ENCODE peak calls at places on chromosome 6, in eight cellular contexts. P is ovary, Z is cardiac muscle cell, A is HuH-7.5, R is hypothalamus, E is non-pigmented ciliary epithelial cell, B is amniotic stem cell, J is iPS DF 19.7. M is an unnamed sample.
A peak's percentile ranks its signal among the peaks of the same experiment; 100 is the strongest.

GRCh38 chr6:44297063-44298038 is 15.8 kb downstream of the AARS2 start:
- DNase-seq in P (peak; percentile 66), Z (peak; percentile 84), A (no peak), R (peak; percentile 25), E (no peak), B (no peak), J (no peak), M (no peak)

GRCh38 chr6:128725271-128726233 is 157.4 kb upstream of the LAMA2 start:
- DNase-seq in P (no peak), Z (peak; percentile 57), A (no peak), R (no peak), E (no peak), B (no peak), J (no peak), M (no peak)

GRCh38 chr6:157169656-157170055 is 153.7 kb downstream of the TMEM242 start:
- DNase-seq in P (no peak), Z (peak; percentile 81), A (no peak), R (no peak), E (no peak), B (no peak), J (no peak), M (no peak)

GRCh38 chr6:38584731-38585130 is 55.0 kb downstream of the BTBD9 start:
- DNase-seq in P (no peak), Z (no peak), A (no peak), R (no peak), E (no peak), B (no peak), J (no peak), M (no peak)

GRCh38 chr6:154318711-154319110 is 37.9 kb downstream of the IPCEF1 start:
- DNase-seq in P (no peak), Z (no peak), A (no peak), R (no peak), E (no peak), B (no peak), J (no peak), M (no peak)

GRCh38 chr6:50541941-50542340 is 171.4 kb upstream of the TFAP2D start:
- DNase-seq in P (no peak), Z (no peak), A (no peak), R (no peak), E (no peak), B (no peak), J (no peak), M (no peak)

GRCh38 chr6:139330841-139331500 is 39.2 kb upstream of the TXLNB start:
- DNase-seq in P (no peak), Z (no peak), A (no peak), R (no peak), E (no peak), B (no peak), J (no peak), M (no peak)

GRCh38 chr6:150134280-150134920 is 8.4 kb upstream of the PPP1R14C start:
- DNase-seq in P (no peak), Z (no peak), A (no peak), R (no peak), E (no peak), B (no peak), J (no peak), M (no peak)

GRCh38 chr6:146901940-146902816 is 302.0 kb upstream of the STXBP5 start:
- DNase-seq in P (no peak), Z (no peak), A (no peak), R (no peak), E (no peak), B (peak; percentile 28), J (no peak), M (no peak)

GRCh38 chr6:169825558-169826225 is 74.3 kb downstream of the ERMARD start:
- DNase-seq in P (peak; percentile 2), Z (no peak), A (no peak), R (no peak), E (no peak), B (no peak), J (no peak), M (no peak)

GRCh38 chr6:47663462-47664216 is 34.7 kb upstream of the ADGRF4 start:
- DNase-seq in P (no peak), Z (no peak), A (no peak), R (no peak), E (no peak), B (no peak), J (peak; percentile 83), M (no peak)

GRCh38 chr6:160174681-160175080 is 53.1 kb downstream of the SLC22A1 start:
- DNase-seq in P (no peak), Z (no peak), A (no peak), R (no peak), E (no peak), B (no peak), J (no peak), M (no peak)

GRCh38 chr6:15274696-15275387 is 29.0 kb downstream of the JARID2 start:
- DNase-seq in P (no peak), Z (no peak), A (no peak), R (no peak), E (no peak), B (no peak), J (no peak), M (no peak)

GRCh38 chr6:142846883-142847287 is 98.1 kb downstream of the HIVEP2 start:
- DNase-seq in P (no peak), Z (no peak), A (no peak), R (no peak), E (peak; percentile 97), B (peak; percentile 89), J (no peak), M (no peak)

GRCh38 chr6:156589281-156589680 is 187.9 kb upstream of the ARID1B start:
- DNase-seq in P (no peak), Z (no peak), A (no peak), R (no peak), E (peak; percentile 68), B (peak; percentile 66), J (no peak), M (no peak)

GRCh38 chr6:32967151-32968091 is 973 bp upstream of the BRD2 start:
- DNase-seq in P (no peak), Z (no peak), A (no peak), R (no peak), E (no peak), B (no peak), J (no peak), M (no peak)

GRCh38 chr6:45637611-45638257 is 260.0 kb upstream of the SUPT3H start:
- DNase-seq in P (no peak), Z (no peak), A (no peak), R (no peak), E (no peak), B (no peak), J (no peak), M (no peak)

GRCh38 chr6:72466971-72467566 is 154.8 kb upstream of the KCNQ5 start:
- DNase-seq in P (no peak), Z (no peak), A (no peak), R (no peak), E (no peak), B (no peak), J (no peak), M (no peak)

GRCh38 chr6:117542493-117542892 is 59.8 kb downstream of the GOPC start:
- DNase-seq in P (no peak), Z (no peak), A (no peak), R (no peak), E (no peak), B (no peak), J (no peak), M (no peak)

GRCh38 chr6:167501831-167502385 is 177.0 kb downstream of the TTLL2 start:
- DNase-seq in P (no peak), Z (peak; percentile 51), A (peak; percentile 91), R (no peak), E (no peak), B (no peak), J (no peak), M (no peak)

GRCh38 chr6:150567823-150568383 is 31.8 kb upstream of the PLEKHG1 start:
- DNase-seq in P (no peak), Z (peak; percentile 78), A (no peak), R (no peak), E (no peak), B (no peak), J (no peak), M (no peak)

GRCh38 chr6:110284877-110285276 is 73.3 kb downstream of the METTL24 start:
- DNase-seq in P (no peak), Z (no peak), A (no peak), R (no peak), E (no peak), B (no peak), J (no peak), M (no peak)

GRCh38 chr6:34926655-34927054 is 37.6 kb downstream of the ANKS1A start:
- DNase-seq in P (no peak), Z (no peak), A (no peak), R (no peak), E (peak; percentile 10), B (no peak), J (no peak), M (no peak)

GRCh38 chr6:149834513-149835481 is 29.4 kb downstream of the LRP11 start:
- DNase-seq in P (peak; percentile 64), Z (peak; percentile 62), A (no peak), R (no peak), E (peak; percentile 41), B (peak; percentile 53), J (no peak), M (peak; percentile 32)

GRCh38 chr6:116866281-116866871 is 10.7 kb upstream of the RFX6 start:
- DNase-seq in P (no peak), Z (no peak), A (no peak), R (no peak), E (no peak), B (no peak), J (no peak), M (no peak)

GRCh38 chr6:118618676-118619377 is 32.6 kb downstream of the CEP85L start:
- DNase-seq in P (peak; percentile 29), Z (peak; percentile 42), A (peak; percentile 15), R (no peak), E (no peak), B (no peak), J (no peak), M (peak; percentile 20)

GRCh38 chr6:33746036-33746600 is 587 bp downstream of the IP6K3 start:
- DNase-seq in P (no peak), Z (no peak), A (no peak), R (peak; percentile 37), E (no peak), B (no peak), J (no peak), M (no peak)

GRCh38 chr6:79672631-79673065 is 41.5 kb downstream of the SH3BGRL2 start:
- DNase-seq in P (no peak), Z (no peak), A (no peak), R (no peak), E (no peak), B (peak; percentile 6), J (no peak), M (peak; percentile 2)

GRCh38 chr6:100691972-100692371 is 189.2 kb downstream of the ASCC3 start:
- DNase-seq in P (no peak), Z (no peak), A (no peak), R (no peak), E (no peak), B (no peak), J (no peak), M (no peak)

GRCh38 chr6:47145212-47145611 is 103.1 kb upstream of the ADGRF1 start:
- DNase-seq in P (no peak), Z (no peak), A (no peak), R (no peak), E (no peak), B (no peak), J (no peak), M (no peak)

GRCh38 chr6:116327803-116328527 is 42.8 kb upstream of the DSE start:
- DNase-seq in P (no peak), Z (no peak), A (no peak), R (no peak), E (no peak), B (no peak), J (peak; percentile 61), M (peak; percentile 33)

GRCh38 chr6:107624541-107624940 is 134.6 kb downstream of the SOBP start:
- DNase-seq in P (no peak), Z (no peak), A (no peak), R (no peak), E (no peak), B (no peak), J (no peak), M (no peak)